ENCODE peak calls at places on chromosomes 12 and 14, in six cellular contexts. V is NCI-H2171, Q is lower lobe of right lung, K is KG1, N is mesothelial cell of epicardium, F is GM23338. S is an unnamed sample.

GRCh38 chr14:80239631-80240030 is 28.3 kb upstream of the DIO2 start:
- DNase-seq in V (no peak), Q (no peak), K (no peak), N (no peak), F (no peak), S (no peak)

GRCh38 chr12:13211191-13211858 is 14.8 kb downstream of the EMP1 start:
- DNase-seq in V (no peak), Q (no peak), K (no peak), N (no peak), F (no peak), S (no peak)

GRCh38 chr12:43893670-43894069 is 57.8 kb downstream of the TMEM117 start:
- DNase-seq in V (no peak), Q (no peak), K (no peak), N (no peak), F (no peak), S (no peak)

GRCh38 chr12:118704517-118704916 is 276.8 kb upstream of the SRRM4 start:
- DNase-seq in V (no peak), Q (no peak), K (no peak), N (no peak), F (peak; percentile 63), S (peak; percentile 43)

GRCh38 chr14:90641111-90642010 is 174.9 kb downstream of the TTC7B start:
- DNase-seq in V (no peak), Q (no peak), K (no peak), N (no peak), F (peak; percentile 67), S (no peak)

GRCh38 chr14:32104308-32104707 is 27.2 kb downstream of the ARHGAP5 start:
- DNase-seq in V (no peak), Q (no peak), K (no peak), N (no peak), F (no peak), S (peak; percentile 40)

GRCh38 chr12:26010293-26010821 is 51.9 kb downstream of the RASSF8 start:
- DNase-seq in V (no peak), Q (no peak), K (no peak), N (no peak), F (no peak), S (peak; percentile 57)

GRCh38 chr14:23118506-23119361 is at the start of gene CEBPE:
- DNase-seq in V (no peak), Q (no peak), K (no peak), N (no peak), F (no peak), S (no peak)

GRCh38 chr12:120346681-120347080 is 19.1 kb upstream of the PLA2G1B start:
- DNase-seq in V (no peak), Q (no peak), K (no peak), N (no peak), F (peak; percentile 46), S (no peak)

GRCh38 chr14:28776482-28777266 is 10.1 kb downstream of the FOXG1 start:
- DNase-seq in V (no peak), Q (no peak), K (no peak), N (no peak), F (no peak), S (peak; percentile 67)

GRCh38 chr12:120708646-120709045 is 1.6 kb upstream of the UNC119B start:
- DNase-seq in V (no peak), Q (no peak), K (no peak), N (no peak), F (no peak), S (no peak)

GRCh38 chr12:34403706-34404376 is 381.5 kb downstream of the ALG10 start:
- DNase-seq in V (no peak), Q (peak; percentile 29), K (no peak), N (peak; percentile 5), F (no peak), S (no peak)

GRCh38 chr14:29749327-29749726 is 178.3 kb downstream of the PRKD1 start:
- DNase-seq in V (no peak), Q (no peak), K (no peak), N (no peak), F (no peak), S (no peak)

GRCh38 chr12:65269603-65270002 is 8.9 kb upstream of the MSRB3 start:
- DNase-seq in V (no peak), Q (no peak), K (no peak), N (no peak), F (no peak), S (no peak)

GRCh38 chr14:94581127-94581999 is at the start of gene SERPINA5:
- DNase-seq in V (no peak), Q (no peak), K (no peak), N (no peak), F (peak; percentile 46), S (no peak)

S was measured in NCI-H82.